ENCODE peak calls at places on chromosome 17, in nine cellular contexts. C is tibial nerve; F is fibroblast of lung; M is kidney; W is cardiac muscle cell; I is CD8-positive, alpha-beta memory T cell; R is stomach; L is thoracic aorta; K is CD4-positive, CD25-positive, alpha-beta regulatory T cell. T is an unnamed sample. For H3K4me1 and H3K9me3, the result is how much of the 10 kb centered on the place peaks cover.

GRCh38 chr17:59105852-59106462 is 723 bp downstream of the TRIM37 start:
- DNase-seq in C (peak), F (peak), M (peak), W (no peak), I (peak), R (peak), L (peak), K (peak), T (peak)

GRCh38 chr17:8610558-8610957 is 20.0 kb downstream of the MYH10 start:
- DNase-seq in C (no peak), F (no peak), M (no peak), W (no peak), I (no peak), R (no peak), L (no peak), K (no peak), T (no peak)

GRCh38 chr17:32784113-32784512 is 92.8 kb downstream of the MYO1D start:
- DNase-seq in C (no peak), F (no peak), M (no peak), W (no peak), I (no peak), R (no peak), L (no peak), K (no peak), T (no peak)

GRCh38 chr17:73695035-73695738 is 50.9 kb upstream of the SDK2 start:
- DNase-seq in C (no peak), F (no peak), M (no peak), W (no peak), I (no peak), R (no peak), L (no peak), K (no peak), T (no peak)

GRCh38 chr17:4604111-4604644 is 19.8 kb downstream of the SMTNL2 start:
- DNase-seq in C (no peak), F (peak), M (no peak), W (peak), I (no peak), R (peak), L (no peak), K (no peak), T (no peak)

GRCh38 chr17:73719588-73720071 is 75.4 kb upstream of the SDK2 start:
- DNase-seq in C (peak), F (peak), M (peak), W (peak), I (no peak), R (no peak), L (no peak), K (no peak), T (no peak)

GRCh38 chr17:1766382-1767135 is 4.7 kb downstream of the SERPINF1 start:
- DNase-seq in C (no peak), F (no peak), M (no peak), W (no peak), I (no peak), R (no peak), L (no peak), K (no peak), T (no peak)

GRCh38 chr17:792277-792676 is 10.1 kb downstream of the MRM3 start:
- DNase-seq in C (no peak), F (peak), M (no peak), W (no peak), I (no peak), R (no peak), L (no peak), K (no peak), T (no peak)

GRCh38 chr17:39744075-39744835 is 6.5 kb downstream of the GRB7 start:
- DNase-seq in C (no peak), F (no peak), M (peak), W (no peak), I (no peak), R (no peak), L (no peak), K (no peak), T (no peak)

GRCh38 chr17:50055426-50056216 is at the start of gene ITGA3:
- DNase-seq in C (no peak), F (peak), M (peak), W (peak), I (peak), R (peak), L (peak), K (peak), T (peak)
- H3K4me1 ChIP-seq in C (under half), F (under half), M (half or more), W (under half), I (under half), R (half or more), L (half or more), K (under half), T (under half)

GRCh38 chr17:57393368-57393767 is 137.0 kb downstream of the MSI2 start:
- DNase-seq in C (no peak), F (no peak), M (no peak), W (no peak), I (no peak), R (no peak), L (no peak), K (no peak), T (no peak)
- H3K9me3 ChIP-seq in C (under half), F (under half), M (under half), W (under half), I (under half), R (under half), L (under half), K (under half), T (under half)

GRCh38 chr17:57979076-57979475 is 9.0 kb downstream of the VEZF1 start:
- DNase-seq in C (no peak), F (no peak), M (no peak), W (no peak), I (no peak), R (no peak), L (no peak), K (no peak), T (no peak)

GRCh38 chr17:57976594-57976993 is 11.5 kb downstream of the VEZF1 start:
- DNase-seq in C (no peak), F (no peak), M (no peak), W (no peak), I (no peak), R (no peak), L (no peak), K (no peak), T (no peak)

GRCh38 chr17:57972151-57972550 is 15.9 kb downstream of the VEZF1 start:
- DNase-seq in C (no peak), F (no peak), M (no peak), W (no peak), I (no peak), R (no peak), L (no peak), K (no peak), T (no peak)

GRCh38 chr17:57971572-57971971 is 16.4 kb upstream of the CUEDC1 start:
- DNase-seq in C (no peak), F (no peak), M (no peak), W (no peak), I (no peak), R (no peak), L (no peak), K (no peak), T (no peak)

GRCh38 chr17:57975044-57975443 is 13.0 kb downstream of the VEZF1 start:
- DNase-seq in C (no peak), F (peak), M (no peak), W (no peak), I (no peak), R (no peak), L (no peak), K (no peak), T (no peak)
- H3K27ac ChIP-seq in C (no peak), F (peak), M (no peak), W (no peak), I (no peak), R (no peak), L (no peak), K (no peak), T (no peak)

DNA sequence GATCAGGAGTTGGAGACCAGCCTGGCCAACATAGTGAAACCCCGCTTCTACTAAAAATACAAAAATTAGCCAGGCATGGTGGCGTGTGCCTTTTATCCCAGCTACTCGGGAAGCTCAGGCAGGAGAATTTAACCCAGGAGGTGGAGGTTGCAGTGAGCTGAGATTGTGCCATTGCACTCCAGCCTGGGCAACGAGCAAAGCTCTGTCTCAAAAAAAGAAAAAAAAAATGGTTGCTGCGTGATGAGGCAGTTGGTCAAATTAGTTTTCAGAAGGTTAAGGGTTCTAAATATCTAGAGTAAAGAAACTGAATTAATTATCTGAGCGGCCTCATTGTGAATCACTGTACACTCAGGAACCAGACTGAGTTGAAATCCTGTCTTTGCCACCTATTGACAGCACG is 3.5 kb upstream of the CD68 start:
- DNase-seq in C (no peak), F (no peak), M (no peak), W (no peak), I (no peak), R (no peak), L (no peak), K (no peak), T (no peak)
- H3K4me1 ChIP-seq in C (under half), F (under half), M (under half), W (under half), I (half or more), R (half or more), L (under half), K (under half), T (under half)

DNA sequence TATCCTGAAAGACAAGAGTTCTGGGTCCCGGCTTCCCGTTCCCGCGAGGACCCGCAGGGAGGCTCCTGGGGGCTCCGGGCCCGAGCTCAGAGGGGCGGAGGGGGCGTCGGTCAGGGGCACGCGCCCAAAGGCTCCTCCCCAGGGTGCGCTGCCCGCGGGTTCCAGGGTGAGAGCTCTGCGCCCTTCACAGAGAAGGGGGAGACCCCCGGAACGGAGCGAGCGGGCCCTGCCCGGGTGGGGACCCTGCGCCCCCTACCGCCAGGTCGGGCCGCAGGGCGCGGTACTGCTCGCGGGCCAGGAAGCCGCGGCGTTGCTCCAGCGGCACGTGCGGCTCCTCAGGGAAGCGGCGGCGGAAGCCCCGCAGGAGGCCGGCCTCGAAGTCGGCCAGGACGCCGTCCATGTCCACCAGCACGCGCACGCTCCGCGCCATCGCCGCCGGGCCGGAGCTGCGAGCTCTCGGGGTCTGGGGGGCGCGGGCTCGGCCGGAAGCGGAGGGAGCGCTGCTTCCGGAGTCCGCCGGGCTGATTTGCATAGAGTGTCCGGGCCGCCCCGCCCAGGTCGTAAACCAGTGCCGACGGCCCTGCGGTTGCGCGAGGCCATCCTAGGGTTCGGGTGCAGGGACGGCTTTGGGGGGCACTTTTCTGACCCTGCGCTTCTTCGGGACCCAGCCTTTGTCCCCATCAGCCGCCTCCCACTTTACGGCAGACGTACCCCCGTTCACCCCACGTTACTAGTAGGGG is at the start of gene NT5C:
- DNase-seq in C (peak), F (peak), M (peak), W (peak), I (peak), R (peak), L (peak), K (peak), T (peak)
- H3K9me3 ChIP-seq in C (under half), F (under half), M (under half), W (under half), I (under half), R (under half), L (under half), K (under half), T (under half)

DNA sequence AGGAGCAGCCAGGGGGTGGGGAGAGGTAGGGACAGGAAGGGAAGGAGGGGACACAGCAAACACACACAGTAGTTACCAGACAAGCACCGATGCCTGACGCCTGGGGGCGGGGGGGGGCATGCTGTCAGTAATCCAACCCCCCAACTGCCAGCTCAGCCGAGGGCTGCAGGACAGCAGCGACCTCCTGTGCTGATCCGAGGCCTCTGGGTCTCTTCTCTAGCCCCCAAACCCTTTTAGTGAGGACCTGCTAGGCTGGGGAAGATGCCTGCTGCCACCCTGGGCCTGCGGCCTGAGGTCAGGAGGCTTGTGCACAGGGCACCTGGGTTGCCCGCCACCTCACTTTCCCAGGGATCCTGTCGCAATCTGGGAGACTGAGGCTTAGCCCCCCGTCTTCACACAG is 11.6 kb downstream of the FLOT2 start:
- DNase-seq in C (no peak), F (no peak), M (no peak), W (no peak), I (no peak), R (no peak), L (no peak), K (no peak), T (no peak)
- H3K27ac ChIP-seq in C (no peak), F (no peak), M (no peak), W (no peak), I (no peak), R (no peak), L (no peak), K (no peak), T (no peak)

GRCh38 chr17:61709567-61709966 is 118.5 kb upstream of the NACA2 start:
- DNase-seq in C (no peak), F (no peak), M (no peak), W (no peak), I (no peak), R (no peak), L (no peak), K (no peak), T (no peak)

GRCh38 chr17:61713035-61713434 is 122.0 kb upstream of the NACA2 start:
- DNase-seq in C (no peak), F (no peak), M (no peak), W (no peak), I (no peak), R (no peak), L (no peak), K (no peak), T (no peak)

GRCh38 chr17:61714300-61714699 is 123.3 kb upstream of the NACA2 start:
- DNase-seq in C (no peak), F (no peak), M (no peak), W (no peak), I (no peak), R (no peak), L (no peak), K (no peak), T (no peak)

GRCh38 chr17:61715348-61715747 is 124.3 kb upstream of the NACA2 start:
- DNase-seq in C (no peak), F (no peak), M (no peak), W (no peak), I (no peak), R (no peak), L (no peak), K (no peak), T (no peak)

DNA sequence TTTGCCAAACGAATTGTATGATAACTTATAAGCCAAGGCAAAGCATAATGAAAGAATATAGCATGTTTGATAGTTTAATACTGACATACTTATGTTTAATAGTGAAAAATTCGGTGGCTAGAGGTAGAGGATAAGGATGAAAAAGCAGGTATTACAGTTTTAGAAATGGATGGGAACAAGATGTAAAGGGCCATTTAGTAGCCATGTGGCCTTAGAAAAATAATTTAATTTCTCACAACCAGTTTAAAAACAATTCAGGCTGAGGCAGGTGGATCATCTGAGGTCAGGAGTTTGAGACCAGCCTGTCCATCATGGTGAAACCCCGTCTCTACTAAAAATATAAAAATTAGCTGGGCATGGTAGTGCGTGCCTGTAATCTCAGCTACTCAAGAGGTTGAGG is 119.5 kb upstream of the NACA2 start:
- DNase-seq in C (no peak), F (no peak), M (no peak), W (no peak), I (no peak), R (no peak), L (no peak), K (no peak), T (no peak)
- H3K4me1 ChIP-seq in C (under half), F (under half), M (under half), W (under half), I (under half), R (under half), L (under half), K (under half), T (under half)

GRCh38 chr17:52383493-52384100 is 225.1 kb upstream of the CA10 start:
- DNase-seq in C (peak), F (peak), M (no peak), W (peak), I (no peak), R (peak), L (no peak), K (peak), T (no peak)

GRCh38 chr17:52384695-52385094 is 226.2 kb upstream of the CA10 start:
- DNase-seq in C (no peak), F (no peak), M (no peak), W (no peak), I (no peak), R (no peak), L (no peak), K (no peak), T (no peak)

GRCh38 chr17:52390422-52390821 is 231.9 kb upstream of the CA10 start:
- DNase-seq in C (no peak), F (no peak), M (no peak), W (no peak), I (no peak), R (no peak), L (no peak), K (no peak), T (no peak)

GRCh38 chr17:52389632-52390031 is 231.1 kb upstream of the CA10 start:
- DNase-seq in C (no peak), F (no peak), M (no peak), W (no peak), I (no peak), R (no peak), L (no peak), K (no peak), T (no peak)

GRCh38 chr17:52388941-52389340 is 230.4 kb upstream of the CA10 start:
- DNase-seq in C (no peak), F (no peak), M (no peak), W (no peak), I (no peak), R (no peak), L (no peak), K (no peak), T (no peak)
- H3K9me3 ChIP-seq in C (under half), F (under half), M (under half), W (under half), I (under half), R (under half), L (under half), K (under half), T (under half)